ENCODE peak calls at places on chromosome 19, in nine cellular contexts. T is heart left ventricle, C is testis, Q is tibial nerve, G is right lobe of liver, I is esophagus squamous epithelium, F is lower leg skin, Y is breast epithelium, H is body of pancreas. J is an unnamed sample.
A peak's percentile ranks its signal among the peaks of the same experiment; 100 is the strongest.

GRCh38 chr19:30064776-30065494 is 122.9 kb downstream of the URI1 start:
- DNase-seq in F (no peak), T (no peak), Q (no peak), C (peak; percentile 7), Y (no peak), G (no peak), I (no peak), H (no peak), J (no peak)

GRCh38 chr19:12574036-12574435 is 22.8 kb upstream of the ZNF564 start:
- DNase-seq in C (no peak), I (no peak), G (no peak), Y (no peak), F (no peak), H (no peak), Q (no peak), T (no peak), J (no peak)

GRCh38 chr19:50224986-50225747 is 21.7 kb downstream of the MYH14 start:
- DNase-seq in H (no peak), F (no peak), Y (no peak), Q (no peak), I (no peak), G (no peak), C (no peak), T (no peak), J (no peak)

GRCh38 chr19:50496189-50497029 is 14.6 kb downstream of the JOSD2 start:
- DNase-seq in Q (no peak), F (no peak), T (peak; percentile 78), Y (no peak), G (peak; percentile 18), I (no peak), H (peak; percentile 61), C (peak; percentile 86), J (no peak)

GRCh38 chr19:15702590-15702930 is 25.3 kb upstream of the OR10H2 start:
- DNase-seq in Y (peak; percentile 65), T (peak; percentile 86), Q (peak; percentile 75), I (peak; percentile 38), F (peak; percentile 83), H (peak; percentile 74), C (peak; percentile 65), G (peak; percentile 86), J (peak; percentile 57)

GRCh38 chr19:5727453-5728050 is 7.1 kb downstream of the CATSPERD start:
- DNase-seq in F (no peak), H (no peak), G (no peak), T (no peak), Y (no peak), Q (no peak), C (no peak), I (no peak), J (no peak)

GRCh38 chr19:32566246-32566830 is 14.7 kb upstream of the PDCD5 start:
- DNase-seq in Y (no peak), T (no peak), F (no peak), G (no peak), I (no peak), H (no peak), Q (no peak), C (no peak), J (no peak)

GRCh38 chr19:6414793-6415591 is 9.6 kb downstream of the KHSRP start:
- DNase-seq in H (no peak), T (no peak), I (no peak), F (no peak), C (no peak), G (no peak), Q (no peak), Y (no peak), J (no peak)

DNA sequence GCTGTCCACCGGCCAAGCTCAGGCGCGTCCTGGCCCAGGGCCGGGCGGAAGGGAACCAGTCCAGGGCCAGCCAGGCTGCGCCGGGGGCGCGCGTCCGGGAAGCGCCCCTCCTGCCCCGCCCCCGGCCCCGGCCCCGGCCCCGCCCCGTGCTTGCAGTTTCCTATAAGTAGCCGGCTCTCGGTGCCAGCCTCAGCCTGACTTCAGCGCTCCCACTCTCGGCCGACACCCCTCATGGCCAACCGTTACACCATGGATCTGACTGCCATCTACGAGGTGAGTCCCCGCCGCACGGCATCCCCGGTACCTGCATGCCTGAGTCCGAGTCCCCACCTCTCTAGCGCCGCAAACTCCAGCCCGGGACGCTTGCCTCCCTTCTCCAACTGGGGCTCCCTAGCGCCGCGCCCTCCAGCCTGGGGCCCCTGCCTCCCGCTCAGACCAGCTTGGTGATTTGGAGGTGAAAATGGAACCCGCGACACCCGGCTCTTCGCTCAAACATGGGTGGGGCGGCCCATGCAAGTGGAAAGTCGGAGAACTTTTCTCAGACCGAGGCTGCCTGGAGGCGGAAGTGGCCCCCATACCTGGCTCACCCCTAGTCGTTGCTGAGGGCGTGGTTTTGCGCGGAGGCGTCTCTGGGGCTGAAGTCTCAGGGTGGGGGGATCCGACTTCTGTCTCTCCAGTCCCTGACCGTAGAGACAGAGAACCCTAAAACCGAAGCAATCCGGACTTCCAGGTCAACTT is at the start of gene ZFP36:
- DNase-seq in C (peak; percentile 94), T (peak; percentile 95), G (peak; percentile 92), I (peak; percentile 58), F (peak; percentile 91), Y (peak; percentile 91), Q (peak; percentile 90), H (peak; percentile 91), J (peak; percentile 77)
- TF ChIP-seq POLR2A in C (peak; percentile 93), T (peak; percentile 99), G (peak; percentile 99), I (peak; percentile 100), F (peak; percentile 99), Y (peak; percentile 99), Q (peak; percentile 97), H (peak; percentile 100), J (peak; percentile 96)

GRCh38 chr19:37719927-37720265 is 335 bp upstream of the ZNF607 start:
- DNase-seq in T (no peak), C (no peak), F (no peak), Y (no peak), G (no peak), H (no peak), Q (no peak), I (no peak), J (no peak)

GRCh38 chr19:37716140-37716539 is 3.4 kb downstream of the ZNF607 start:
- DNase-seq in Q (no peak), C (no peak), T (no peak), F (no peak), I (no peak), G (no peak), H (no peak), Y (no peak), J (no peak)

GRCh38 chr19:37718357-37718756 is 1.2 kb downstream of the ZNF607 start:
- DNase-seq in Q (no peak), G (no peak), F (no peak), Y (no peak), C (no peak), I (no peak), T (no peak), H (peak; percentile 5), J (no peak)

GRCh38 chr19:37725181-37725580 is 5.6 kb upstream of the ZNF607 start:
- DNase-seq in I (no peak), G (no peak), Q (no peak), Y (no peak), C (no peak), T (no peak), H (peak; percentile 6), F (no peak), J (no peak)

DNA sequence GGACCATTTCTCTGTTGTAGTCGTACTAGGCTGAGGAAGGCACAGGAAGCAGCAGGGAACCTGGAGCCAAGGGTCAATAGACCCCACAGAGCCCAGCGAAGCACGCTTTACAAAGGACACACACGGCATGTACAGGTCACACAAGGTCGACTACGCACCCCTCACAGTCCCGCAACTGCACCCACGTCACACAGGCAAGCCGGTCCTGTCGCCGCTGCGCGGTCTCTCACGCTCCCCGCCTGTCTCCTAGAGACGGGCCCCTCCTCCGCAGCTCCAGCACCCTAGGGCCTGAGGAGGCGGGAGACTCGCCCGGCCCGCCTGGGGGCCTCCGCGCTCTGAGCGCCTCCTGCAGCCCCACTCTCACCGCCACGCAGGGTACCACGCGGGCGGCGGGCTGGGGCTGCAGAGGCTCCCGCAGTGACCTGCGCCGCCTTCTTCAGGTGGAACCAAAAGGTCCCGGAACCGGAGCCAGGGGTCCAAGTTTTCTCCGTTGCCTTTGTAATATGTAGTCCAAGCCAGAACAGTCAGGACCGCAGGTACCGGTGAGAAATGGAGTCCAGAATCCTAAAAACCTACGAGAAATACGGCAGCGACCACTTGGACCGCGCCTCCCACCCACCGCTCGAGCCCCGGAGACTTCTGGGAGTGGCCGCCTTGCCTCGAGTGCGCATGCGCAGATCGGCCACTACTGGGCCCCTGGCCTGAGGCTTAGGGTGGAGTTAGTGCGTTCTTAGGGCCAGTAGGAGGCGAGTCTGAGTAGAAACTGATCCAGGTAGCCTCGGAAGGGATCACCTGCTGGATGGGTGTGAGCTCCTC is at the start of gene ZNF607:
- DNase-seq in C (peak; percentile 93), Y (peak; percentile 83), F (peak; percentile 78), H (peak; percentile 93), G (peak; percentile 85), T (peak; percentile 96), Q (peak; percentile 57), I (peak; percentile 15), J (peak; percentile 94)
- TF ChIP-seq POLR2A in C (no peak), Y (no peak), F (no peak), H (peak; percentile 81), G (peak; percentile 39), T (peak; percentile 46), Q (no peak), I (no peak), J (peak; percentile 42)

GRCh38 chr19:1503925-1504430 is 8.8 kb downstream of the ADAMTSL5 start:
- DNase-seq in Q (no peak), G (no peak), C (no peak), H (no peak), T (no peak), F (no peak), I (no peak), Y (no peak), J (no peak)

GRCh38 chr19:1502433-1503088 is 10.3 kb downstream of the ADAMTSL5 start:
- DNase-seq in I (no peak), T (no peak), C (no peak), H (no peak), F (no peak), G (no peak), Q (no peak), Y (no peak), J (no peak)

GRCh38 chr19:1503089-1503924 is 9.5 kb downstream of the ADAMTSL5 start:
- DNase-seq in C (peak; percentile 80), Y (no peak), G (no peak), T (no peak), Q (no peak), I (no peak), H (peak; percentile 65), F (no peak), J (peak; percentile 81)

GRCh38 chr19:1497578-1498235 is 6.7 kb downstream of the REEP6 start:
- DNase-seq in C (no peak), H (no peak), I (no peak), Q (no peak), G (no peak), F (no peak), T (no peak), Y (no peak), J (no peak)

DNA sequence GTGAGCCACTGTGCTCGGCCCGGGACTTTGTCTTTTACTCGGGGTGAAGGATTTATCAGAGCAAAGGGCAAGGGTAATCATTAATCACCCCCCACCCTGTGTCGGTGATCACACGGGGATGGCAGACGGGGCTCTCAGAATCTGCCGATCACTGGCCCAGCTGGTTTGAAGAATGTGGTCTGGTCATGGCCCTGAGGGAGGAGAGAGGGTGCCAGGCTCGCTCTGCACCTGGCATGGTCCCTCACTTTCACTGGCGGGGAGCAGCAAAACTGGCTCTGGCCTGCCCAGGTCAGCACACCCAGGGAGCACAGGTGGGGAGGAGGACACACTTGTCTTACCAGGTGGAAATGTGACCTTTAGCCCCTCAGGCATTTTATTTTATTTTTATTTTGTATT is 10.2 kb downstream of the REEP6 start:
- DNase-seq in Y (peak; percentile 74), T (no peak), G (peak; percentile 57), Q (no peak), I (no peak), H (peak; percentile 69), C (no peak), F (no peak), J (no peak)
- TF ChIP-seq POLR2A in Y (no peak), T (no peak), G (peak; percentile 53), Q (no peak), I (no peak), H (no peak), C (no peak), F (no peak), J (no peak)

GRCh38 chr19:48741222-48741999 is 1.0 kb upstream of the RASIP1 start:
- DNase-seq in Q (no peak), Y (no peak), I (no peak), F (no peak), C (peak; percentile 66), H (peak; percentile 72), T (peak; percentile 87), G (peak; percentile 68), J (peak; percentile 90)
- TF ChIP-seq POLR2A in Q (no peak), Y (no peak), I (no peak), F (no peak), C (no peak), H (no peak), T (peak; percentile 60), G (no peak), J (peak; percentile 22)

J was measured in erythroblast.